ENCODE peak calls at places on chromosomes 1 and 21, in nine cellular contexts. D is foreskin fibroblast; B is stimulated activated effector memory CD8-positive, alpha-beta T cell treated with anti-CD3 and anti-CD28 coated beads, Interleukin-12 subunit alpha, Interleukin-12 subunit beta, amount 100 ng/mL, for 72 hours; R is heart left ventricle; U is RCC 7860; Y is dorsolateral prefrontal cortex; M is NCI-H345; O is NCI-H1092; W is neural crest cell. A is an unnamed sample.

GRCh38 chr1:47572731-47573505 is 135.1 kb downstream of the FOXD2 start:
- DNase-seq in D (no peak), B (no peak), R (no peak), U (no peak), Y (no peak), M (no peak), O (no peak), W (no peak), A (peak; percentile 75)

GRCh38 chr1:37255111-37255795 is 219.1 kb upstream of the ZC3H12A start:
- DNase-seq in D (no peak), B (no peak), R (peak; percentile 12), U (no peak), Y (peak; percentile 64), M (no peak), O (peak; percentile 63), W (peak; percentile 58), A (peak; percentile 15)

GRCh38 chr1:192489748-192490147 is 85.8 kb upstream of the RGS1 start:
- DNase-seq in D (peak; percentile 89), B (no peak), R (peak; percentile 39), U (peak; percentile 62), Y (no peak), M (peak; percentile 60), O (no peak), W (no peak), A (no peak)

GRCh38 chr1:100219879-100220278 is 29.8 kb downstream of the DBT start:
- DNase-seq in D (peak; percentile 6), B (no peak), R (no peak), U (no peak), Y (no peak), M (no peak), O (no peak), W (no peak), A (no peak)

GRCh38 chr1:47983677-47984076 is 13.5 kb downstream of the TRABD2B start:
- DNase-seq in D (no peak), B (no peak), R (no peak), U (no peak), Y (no peak), M (no peak), O (no peak), W (no peak), A (no peak)

GRCh38 chr1:25450894-25451293 is 20.2 kb downstream of the MACO1 start:
- DNase-seq in D (no peak), B (no peak), R (no peak), U (no peak), Y (no peak), M (no peak), O (no peak), W (no peak), A (no peak)

GRCh38 chr1:6248798-6249731 is 5.1 kb downstream of the HES3 start:
- DNase-seq in D (no peak), B (no peak), R (peak; percentile 52), U (no peak), Y (no peak), M (no peak), O (no peak), W (no peak), A (no peak)

GRCh38 chr1:47995306-47996050 is 1.7 kb downstream of the TRABD2B start:
- DNase-seq in D (no peak), B (no peak), R (no peak), U (no peak), Y (no peak), M (no peak), O (no peak), W (no peak), A (no peak)

GRCh38 chr21:29297483-29298347 is 1.0 kb upstream of the BACH1 start:
- DNase-seq in D (no peak), B (no peak), R (no peak), U (no peak), Y (no peak), M (no peak), O (no peak), W (no peak), A (no peak)

GRCh38 chr1:149942207-149942606 is 5.5 kb upstream of the MTMR11 start:
- DNase-seq in D (no peak), B (no peak), R (peak; percentile 44), U (no peak), Y (no peak), M (no peak), O (no peak), W (peak; percentile 41), A (no peak)

GRCh38 chr21:44916965-44917364 is 3.7 kb downstream of the ITGB2 start:
- DNase-seq in D (no peak), B (no peak), R (no peak), U (no peak), Y (no peak), M (no peak), O (no peak), W (no peak), A (no peak)

GRCh38 chr21:41509733-41510132 is 1.8 kb upstream of the TMPRSS2 start:
- DNase-seq in D (no peak), B (no peak), R (no peak), U (no peak), Y (no peak), M (no peak), O (no peak), W (no peak), A (no peak)

GRCh38 chr1:241593186-241593585 is 47.0 kb downstream of the CHML start:
- DNase-seq in D (no peak), B (no peak), R (no peak), U (no peak), Y (no peak), M (no peak), O (no peak), W (no peak), A (no peak)

GRCh38 chr21:40732998-40733397 is 114.0 kb downstream of the DSCAM start:
- DNase-seq in D (no peak), B (no peak), R (no peak), U (no peak), Y (no peak), M (peak; percentile 62), O (peak; percentile 72), W (no peak), A (no peak)

GRCh38 chr1:165898837-165899236 is 71.4 kb downstream of the UCK2 start:
- DNase-seq in D (peak; percentile 99), B (no peak), R (peak; percentile 47), U (peak; percentile 96), Y (peak; percentile 50), M (no peak), O (no peak), W (no peak), A (no peak)

GRCh38 chr1:202145325-202146140 is 996 bp upstream of the ARL8A start:
- DNase-seq in D (no peak), B (peak; percentile 30), R (no peak), U (no peak), Y (no peak), M (no peak), O (no peak), W (no peak), A (no peak)

GRCh38 chr1:211537253-211537652 is 41.7 kb downstream of the SLC30A1 start:
- DNase-seq in D (no peak), B (no peak), R (no peak), U (no peak), Y (no peak), M (no peak), O (no peak), W (no peak), A (no peak)

GRCh38 chr1:76023669-76024407 is 50.7 kb upstream of the ST6GALNAC3 start:
- DNase-seq in D (no peak), B (no peak), R (no peak), U (peak; percentile 31), Y (no peak), M (no peak), O (no peak), W (no peak), A (no peak)

GRCh38 chr1:79460773-79461436 is 454.4 kb upstream of the ADGRL4 start:
- DNase-seq in D (no peak), B (no peak), R (no peak), U (no peak), Y (no peak), M (no peak), O (no peak), W (no peak), A (no peak)

GRCh38 chr1:54052470-54052933 is 502 bp downstream of the TMEM59 start:
- DNase-seq in D (peak; percentile 45), B (no peak), R (peak; percentile 28), U (no peak), Y (no peak), M (peak; percentile 36), O (peak; percentile 0), W (peak; percentile 37), A (peak; percentile 22)

GRCh38 chr1:26907071-26907922 is 6.5 kb downstream of the NR0B2 start:
- DNase-seq in D (peak; percentile 88), B (no peak), R (no peak), U (peak; percentile 94), Y (no peak), M (no peak), O (no peak), W (no peak), A (no peak)

GRCh38 chr1:203751051-203751450 is 13.9 kb upstream of the LAX1 start:
- DNase-seq in D (no peak), B (no peak), R (no peak), U (no peak), Y (no peak), M (no peak), O (no peak), W (no peak), A (no peak)

GRCh38 chr1:183543619-183544204 is 46.5 kb downstream of the NCF2 start:
- DNase-seq in D (peak; percentile 50), B (no peak), R (no peak), U (peak; percentile 50), Y (no peak), M (peak; percentile 12), O (no peak), W (no peak), A (no peak)

GRCh38 chr1:3631865-3632264 is 7.0 kb downstream of the TPRG1L start:
- DNase-seq in D (no peak), B (no peak), R (no peak), U (no peak), Y (no peak), M (no peak), O (no peak), W (no peak), A (no peak)

GRCh38 chr21:35732788-35733187 is 327.5 kb downstream of the SETD4 start:
- DNase-seq in D (no peak), B (no peak), R (no peak), U (no peak), Y (no peak), M (no peak), O (no peak), W (no peak), A (no peak)

GRCh38 chr1:61081637-61082335 is 575 bp upstream of the NFIA start:
- DNase-seq in D (no peak), B (peak; percentile 21), R (peak; percentile 47), U (peak; percentile 47), Y (peak; percentile 52), M (peak; percentile 55), O (no peak), W (no peak), A (peak; percentile 20)

GRCh38 chr1:172134087-172134731 is 286.3 kb upstream of the C1orf105 start:
- DNase-seq in D (no peak), B (no peak), R (no peak), U (no peak), Y (no peak), M (no peak), O (no peak), W (no peak), A (no peak)

GRCh38 chr1:63509718-63510117 is 13.3 kb downstream of the ITGB3BP start:
- DNase-seq in D (no peak), B (no peak), R (no peak), U (no peak), Y (no peak), M (no peak), O (no peak), W (no peak), A (no peak)

GRCh38 chr1:247638781-247639180 is 33.4 kb downstream of the OR2G3 start:
- DNase-seq in D (no peak), B (no peak), R (no peak), U (no peak), Y (no peak), M (no peak), O (no peak), W (no peak), A (no peak)

GRCh38 chr1:35935436-35935835 is 4.5 kb downstream of the AGO3 start:
- DNase-seq in D (peak; percentile 20), B (no peak), R (no peak), U (no peak), Y (no peak), M (no peak), O (no peak), W (no peak), A (no peak)

GRCh38 chr1:58983633-58984301 is 199.9 kb upstream of the JUN start:
- DNase-seq in D (no peak), B (no peak), R (no peak), U (no peak), Y (no peak), M (no peak), O (no peak), W (no peak), A (no peak)